ENCODE peak calls at places on chromosomes 2 and 18, in eight cellular contexts. One of them, this sample, is unnamed.

GRCh38 chr2:210233487-210233886 is 8.2 kb upstream of the ACADL start:
- DNase-seq in fibroblast of pulmonary artery: no peak
- DNase-seq in lower lobe of right lung: peak
- DNase-seq in uterus: no peak
- DNase-seq in OCI-LY7: no peak
- DNase-seq in astrocyte of the spinal cord: no peak
- DNase-seq in progenitor cell of endocrine pancreas: no peak
- DNase-seq in activated CD8-positive, alpha-beta T cell treated with anti-CD3 and anti-CD28 coated beads for 36 hours: no peak
- DNase-seq in this sample: no peak

GRCh38 chr2:289362-290089 is 1.6 kb upstream of the ALKAL2 start:
- DNase-seq in progenitor cell of endocrine pancreas: no peak
- DNase-seq in fibroblast of pulmonary artery: peak
- DNase-seq in OCI-LY7: no peak
- DNase-seq in lower lobe of right lung: no peak
- DNase-seq in uterus: peak
- DNase-seq in activated CD8-positive, alpha-beta T cell treated with anti-CD3 and anti-CD28 coated beads for 36 hours: no peak
- DNase-seq in astrocyte of the spinal cord: peak
- DNase-seq in this sample: peak

GRCh38 chr2:46372475-46372874 is 75.3 kb downstream of the EPAS1 start:
- DNase-seq in activated CD8-positive, alpha-beta T cell treated with anti-CD3 and anti-CD28 coated beads for 36 hours: no peak
- DNase-seq in OCI-LY7: no peak
- DNase-seq in fibroblast of pulmonary artery: no peak
- DNase-seq in uterus: no peak
- DNase-seq in lower lobe of right lung: no peak
- DNase-seq in astrocyte of the spinal cord: no peak
- DNase-seq in progenitor cell of endocrine pancreas: no peak
- DNase-seq in this sample: no peak

GRCh38 chr2:72040629-72041403 is 106.8 kb downstream of the CYP26B1 start:
- DNase-seq in OCI-LY7: no peak
- DNase-seq in fibroblast of pulmonary artery: peak
- DNase-seq in astrocyte of the spinal cord: peak
- DNase-seq in progenitor cell of endocrine pancreas: no peak
- DNase-seq in activated CD8-positive, alpha-beta T cell treated with anti-CD3 and anti-CD28 coated beads for 36 hours: no peak
- DNase-seq in uterus: no peak
- DNase-seq in lower lobe of right lung: no peak
- DNase-seq in this sample: no peak

GRCh38 chr18:35497006-35497333 is 790 bp downstream of the INO80C start:
- DNase-seq in astrocyte of the spinal cord: peak
- DNase-seq in fibroblast of pulmonary artery: peak
- DNase-seq in progenitor cell of endocrine pancreas: no peak
- DNase-seq in lower lobe of right lung: no peak
- DNase-seq in uterus: peak
- DNase-seq in activated CD8-positive, alpha-beta T cell treated with anti-CD3 and anti-CD28 coated beads for 36 hours: peak
- DNase-seq in OCI-LY7: no peak
- DNase-seq in this sample: no peak

GRCh38 chr2:135925571-135925970 is 49.3 kb upstream of the MCM6 start:
- DNase-seq in progenitor cell of endocrine pancreas: no peak
- DNase-seq in activated CD8-positive, alpha-beta T cell treated with anti-CD3 and anti-CD28 coated beads for 36 hours: no peak
- DNase-seq in fibroblast of pulmonary artery: peak
- DNase-seq in astrocyte of the spinal cord: peak
- DNase-seq in lower lobe of right lung: no peak
- DNase-seq in uterus: no peak
- DNase-seq in OCI-LY7: no peak
- DNase-seq in this sample: no peak

GRCh38 chr2:152646775-152647174 is 70.5 kb downstream of the PRPF40A start:
- DNase-seq in OCI-LY7: no peak
- DNase-seq in astrocyte of the spinal cord: peak
- DNase-seq in lower lobe of right lung: no peak
- DNase-seq in uterus: no peak
- DNase-seq in fibroblast of pulmonary artery: peak
- DNase-seq in activated CD8-positive, alpha-beta T cell treated with anti-CD3 and anti-CD28 coated beads for 36 hours: no peak
- DNase-seq in progenitor cell of endocrine pancreas: no peak
- DNase-seq in this sample: no peak

GRCh38 chr2:238851026-238851425 is 3.1 kb downstream of the TWIST2 start:
- DNase-seq in lower lobe of right lung: no peak
- DNase-seq in astrocyte of the spinal cord: no peak
- DNase-seq in progenitor cell of endocrine pancreas: no peak
- DNase-seq in OCI-LY7: no peak
- DNase-seq in fibroblast of pulmonary artery: no peak
- DNase-seq in uterus: no peak
- DNase-seq in activated CD8-positive, alpha-beta T cell treated with anti-CD3 and anti-CD28 coated beads for 36 hours: no peak
- DNase-seq in this sample: no peak

GRCh38 chr2:203869610-203870042 is 2.1 kb downstream of the CTLA4 start:
- DNase-seq in OCI-LY7: no peak
- DNase-seq in activated CD8-positive, alpha-beta T cell treated with anti-CD3 and anti-CD28 coated beads for 36 hours: peak
- DNase-seq in astrocyte of the spinal cord: no peak
- DNase-seq in lower lobe of right lung: no peak
- DNase-seq in progenitor cell of endocrine pancreas: no peak
- DNase-seq in fibroblast of pulmonary artery: no peak
- DNase-seq in uterus: no peak
- DNase-seq in this sample: no peak

GRCh38 chr2:113117594-113118262 is 9.7 kb upstream of the IL1RN start:
- DNase-seq in activated CD8-positive, alpha-beta T cell treated with anti-CD3 and anti-CD28 coated beads for 36 hours: peak
- DNase-seq in OCI-LY7: no peak
- DNase-seq in fibroblast of pulmonary artery: peak
- DNase-seq in astrocyte of the spinal cord: peak
- DNase-seq in lower lobe of right lung: peak
- DNase-seq in uterus: no peak
- DNase-seq in progenitor cell of endocrine pancreas: no peak
- DNase-seq in this sample: no peak

GRCh38 chr2:73982140-73982617 is 2.5 kb upstream of the TET3 start:
- DNase-seq in progenitor cell of endocrine pancreas: no peak
- DNase-seq in activated CD8-positive, alpha-beta T cell treated with anti-CD3 and anti-CD28 coated beads for 36 hours: no peak
- DNase-seq in OCI-LY7: no peak
- DNase-seq in lower lobe of right lung: no peak
- DNase-seq in uterus: no peak
- DNase-seq in fibroblast of pulmonary artery: peak
- DNase-seq in astrocyte of the spinal cord: no peak
- DNase-seq in this sample: no peak

DNA sequence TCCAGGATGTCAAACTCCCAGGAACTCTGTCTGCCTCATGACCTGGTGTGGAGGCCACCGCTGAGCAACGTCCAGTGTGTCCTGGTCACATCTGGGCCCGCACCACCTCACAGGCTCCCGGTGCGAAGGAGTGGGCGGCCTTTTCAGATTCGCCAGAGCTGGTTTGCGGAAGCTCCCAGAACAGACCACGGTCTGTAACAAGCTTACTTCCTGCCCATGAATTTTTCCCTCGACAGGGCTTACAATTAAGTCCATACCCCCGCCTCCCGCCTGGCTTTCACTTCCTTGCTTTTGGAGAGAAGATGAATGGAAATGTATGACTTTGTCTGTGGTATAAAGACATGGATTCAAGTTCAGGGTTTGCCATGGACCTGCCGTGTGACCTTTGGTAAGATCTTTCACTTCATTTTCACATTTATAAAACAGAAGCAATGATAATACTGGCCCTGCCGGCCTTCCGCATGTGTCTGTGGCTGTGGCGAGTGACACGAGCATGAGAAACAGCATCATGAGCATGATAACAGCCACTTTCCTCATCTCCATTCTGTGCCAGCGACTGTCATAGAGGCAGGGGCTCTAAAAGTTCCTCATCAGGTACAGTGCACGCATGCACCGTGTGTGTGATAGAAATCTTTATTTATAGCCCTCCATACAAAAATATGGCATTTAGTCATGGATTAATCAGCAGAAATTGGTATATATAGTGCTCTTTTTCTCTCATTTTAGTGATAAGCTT is 31.0 kb upstream of the KCNF1 start:
- DNase-seq in lower lobe of right lung: peak
- DNase-seq in fibroblast of pulmonary artery: no peak
- DNase-seq in OCI-LY7: no peak
- DNase-seq in progenitor cell of endocrine pancreas: no peak
- DNase-seq in activated CD8-positive, alpha-beta T cell treated with anti-CD3 and anti-CD28 coated beads for 36 hours: no peak
- DNase-seq in astrocyte of the spinal cord: no peak
- DNase-seq in uterus: no peak
- DNase-seq in this sample: no peak
- TF ChIP-seq CTCF in lower lobe of right lung: no peak
- TF ChIP-seq CTCF in fibroblast of pulmonary artery: no peak
- TF ChIP-seq CTCF in OCI-LY7: no peak
- TF ChIP-seq CTCF in progenitor cell of endocrine pancreas: no peak
- TF ChIP-seq CTCF in activated CD8-positive, alpha-beta T cell treated with anti-CD3 and anti-CD28 coated beads for 36 hours: no peak
- TF ChIP-seq CTCF in astrocyte of the spinal cord: no peak
- TF ChIP-seq CTCF in uterus: no peak
- TF ChIP-seq CTCF in this sample: no peak

GRCh38 chr18:77133920-77134496 is 1.4 kb upstream of the MBP start:
- DNase-seq in activated CD8-positive, alpha-beta T cell treated with anti-CD3 and anti-CD28 coated beads for 36 hours: peak
- DNase-seq in lower lobe of right lung: peak
- DNase-seq in fibroblast of pulmonary artery: no peak
- DNase-seq in astrocyte of the spinal cord: no peak
- DNase-seq in uterus: no peak
- DNase-seq in OCI-LY7: no peak
- DNase-seq in progenitor cell of endocrine pancreas: no peak
- DNase-seq in this sample: no peak
- TF ChIP-seq CTCF in activated CD8-positive, alpha-beta T cell treated with anti-CD3 and anti-CD28 coated beads for 36 hours: no peak
- TF ChIP-seq CTCF in lower lobe of right lung: peak
- TF ChIP-seq CTCF in fibroblast of pulmonary artery: no peak
- TF ChIP-seq CTCF in astrocyte of the spinal cord: no peak
- TF ChIP-seq CTCF in uterus: no peak
- TF ChIP-seq CTCF in OCI-LY7: no peak
- TF ChIP-seq CTCF in progenitor cell of endocrine pancreas: no peak
- TF ChIP-seq CTCF in this sample: peak

GRCh38 chr18:46370898-46371297 is 266.7 kb downstream of the HAUS1 start:
- DNase-seq in OCI-LY7: no peak
- DNase-seq in activated CD8-positive, alpha-beta T cell treated with anti-CD3 and anti-CD28 coated beads for 36 hours: no peak
- DNase-seq in uterus: no peak
- DNase-seq in progenitor cell of endocrine pancreas: no peak
- DNase-seq in lower lobe of right lung: no peak
- DNase-seq in fibroblast of pulmonary artery: no peak
- DNase-seq in astrocyte of the spinal cord: no peak
- DNase-seq in this sample: no peak

GRCh38 chr18:46366211-46366610 is 262.0 kb downstream of the HAUS1 start:
- DNase-seq in lower lobe of right lung: no peak
- DNase-seq in uterus: no peak
- DNase-seq in progenitor cell of endocrine pancreas: no peak
- DNase-seq in activated CD8-positive, alpha-beta T cell treated with anti-CD3 and anti-CD28 coated beads for 36 hours: no peak
- DNase-seq in astrocyte of the spinal cord: no peak
- DNase-seq in OCI-LY7: no peak
- DNase-seq in fibroblast of pulmonary artery: no peak
- DNase-seq in this sample: no peak

GRCh38 chr18:46372670-46373069 is 268.5 kb downstream of the HAUS1 start:
- DNase-seq in uterus: no peak
- DNase-seq in lower lobe of right lung: no peak
- DNase-seq in progenitor cell of endocrine pancreas: no peak
- DNase-seq in astrocyte of the spinal cord: no peak
- DNase-seq in activated CD8-positive, alpha-beta T cell treated with anti-CD3 and anti-CD28 coated beads for 36 hours: no peak
- DNase-seq in OCI-LY7: no peak
- DNase-seq in fibroblast of pulmonary artery: no peak
- DNase-seq in this sample: no peak

GRCh38 chr18:46366977-46367376 is 262.8 kb downstream of the HAUS1 start:
- DNase-seq in fibroblast of pulmonary artery: no peak
- DNase-seq in lower lobe of right lung: no peak
- DNase-seq in uterus: no peak
- DNase-seq in activated CD8-positive, alpha-beta T cell treated with anti-CD3 and anti-CD28 coated beads for 36 hours: no peak
- DNase-seq in astrocyte of the spinal cord: no peak
- DNase-seq in progenitor cell of endocrine pancreas: no peak
- DNase-seq in OCI-LY7: no peak
- DNase-seq in this sample: no peak

GRCh38 chr18:46369323-46369722 is 265.1 kb downstream of the HAUS1 start:
- DNase-seq in progenitor cell of endocrine pancreas: no peak
- DNase-seq in OCI-LY7: no peak
- DNase-seq in lower lobe of right lung: no peak
- DNase-seq in activated CD8-positive, alpha-beta T cell treated with anti-CD3 and anti-CD28 coated beads for 36 hours: no peak
- DNase-seq in fibroblast of pulmonary artery: peak
- DNase-seq in astrocyte of the spinal cord: no peak
- DNase-seq in uterus: no peak
- DNase-seq in this sample: no peak
- TF ChIP-seq CTCF in progenitor cell of endocrine pancreas: peak
- TF ChIP-seq CTCF in OCI-LY7: no peak
- TF ChIP-seq CTCF in lower lobe of right lung: no peak
- TF ChIP-seq CTCF in activated CD8-positive, alpha-beta T cell treated with anti-CD3 and anti-CD28 coated beads for 36 hours: no peak
- TF ChIP-seq CTCF in fibroblast of pulmonary artery: no peak
- TF ChIP-seq CTCF in astrocyte of the spinal cord: no peak
- TF ChIP-seq CTCF in uterus: no peak
- TF ChIP-seq CTCF in this sample: no peak

DNA sequence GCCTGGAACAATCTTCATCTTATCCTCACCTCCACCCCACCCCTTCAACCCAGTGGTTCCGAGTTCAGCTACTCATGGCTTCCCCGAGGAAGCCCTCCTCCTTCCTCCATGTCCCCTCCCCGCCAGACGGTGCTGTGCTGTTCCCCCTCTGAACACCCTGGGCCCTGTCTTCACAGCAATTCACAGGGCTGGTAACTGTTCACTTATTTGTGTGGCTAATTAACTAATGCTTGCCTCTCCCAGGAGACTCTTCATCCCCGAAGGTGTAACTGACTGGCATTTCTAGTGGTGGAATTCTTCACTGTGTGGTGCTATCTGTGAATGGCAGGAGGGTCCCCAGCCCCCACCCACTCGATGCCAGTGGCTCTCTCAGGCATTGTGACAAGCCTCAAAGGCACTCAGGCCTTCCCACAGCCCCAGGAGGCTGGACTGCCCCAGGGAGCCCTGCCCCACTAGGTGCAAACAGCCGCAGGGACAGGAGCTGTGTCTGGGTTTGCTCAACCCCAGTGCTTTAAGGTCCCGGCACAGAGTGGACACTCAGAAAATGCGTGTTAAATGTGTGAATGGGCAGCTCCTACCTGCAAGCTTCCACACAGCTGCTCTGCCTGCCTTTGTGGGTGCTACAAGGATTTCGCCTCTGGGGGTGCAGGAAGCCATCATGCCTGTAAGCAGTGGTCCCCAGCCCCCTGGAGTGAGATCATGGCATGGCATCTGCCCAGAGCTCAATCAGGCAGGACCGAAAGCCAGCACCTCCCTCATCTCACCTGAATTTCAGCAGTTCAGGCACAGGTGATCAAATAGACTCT is 133.6 kb upstream of the ID2 start:
- DNase-seq in progenitor cell of endocrine pancreas: no peak
- DNase-seq in fibroblast of pulmonary artery: no peak
- DNase-seq in uterus: no peak
- DNase-seq in astrocyte of the spinal cord: no peak
- DNase-seq in OCI-LY7: peak
- DNase-seq in lower lobe of right lung: no peak
- DNase-seq in activated CD8-positive, alpha-beta T cell treated with anti-CD3 and anti-CD28 coated beads for 36 hours: peak
- DNase-seq in this sample: no peak
- TF ChIP-seq CTCF in progenitor cell of endocrine pancreas: peak
- TF ChIP-seq CTCF in fibroblast of pulmonary artery: no peak
- TF ChIP-seq CTCF in uterus: no peak
- TF ChIP-seq CTCF in astrocyte of the spinal cord: no peak
- TF ChIP-seq CTCF in OCI-LY7: peak
- TF ChIP-seq CTCF in lower lobe of right lung: no peak
- TF ChIP-seq CTCF in activated CD8-positive, alpha-beta T cell treated with anti-CD3 and anti-CD28 coated beads for 36 hours: no peak
- TF ChIP-seq CTCF in this sample: no peak

GRCh38 chr2:142037744-142038143 is 93.1 kb downstream of the LRP1B start:
- DNase-seq in lower lobe of right lung: no peak
- DNase-seq in fibroblast of pulmonary artery: no peak
- DNase-seq in activated CD8-positive, alpha-beta T cell treated with anti-CD3 and anti-CD28 coated beads for 36 hours: no peak
- DNase-seq in OCI-LY7: no peak
- DNase-seq in astrocyte of the spinal cord: peak
- DNase-seq in uterus: no peak
- DNase-seq in progenitor cell of endocrine pancreas: no peak
- DNase-seq in this sample: no peak
- TF ChIP-seq CTCF in lower lobe of right lung: no peak
- TF ChIP-seq CTCF in fibroblast of pulmonary artery: no peak
- TF ChIP-seq CTCF in activated CD8-positive, alpha-beta T cell treated with anti-CD3 and anti-CD28 coated beads for 36 hours: no peak
- TF ChIP-seq CTCF in OCI-LY7: no peak
- TF ChIP-seq CTCF in astrocyte of the spinal cord: no peak
- TF ChIP-seq CTCF in uterus: no peak
- TF ChIP-seq CTCF in progenitor cell of endocrine pancreas: no peak
- TF ChIP-seq CTCF in this sample: no peak

This sample was measured in GM13977.